ENCODE peak calls at places on chromosomes 3 and 15, in eight cellular contexts. H is thoracic aorta, P is HCT116, L is fibroblast of the aortic adventitia, M is A673, N is endodermal cell, A is right cardiac atrium, Z is neural progenitor cell. J is an unnamed sample.

GRCh38 chr15:98063311-98063710 is 102.8 kb downstream of the ARRDC4 start:
- DNase-seq in P (no peak), L (peak; percentile 34), N (no peak), M (no peak), Z (no peak), A (no peak), H (no peak), J (no peak)

GRCh38 chr15:72342385-72342784 is 22.4 kb upstream of the CELF6 start:
- DNase-seq in Z (peak; percentile 66), L (no peak), M (peak; percentile 40), A (no peak), P (peak; percentile 7), N (peak; percentile 91), H (no peak), J (peak; percentile 22)

GRCh38 chr3:29922990-29923746 is 642.3 kb downstream of the RBMS3 start:
- DNase-seq in P (peak; percentile 68), M (no peak), H (no peak), L (peak; percentile 92), N (no peak), Z (no peak), A (peak; percentile 35), J (peak; percentile 7)

GRCh38 chr3:115685097-115685496 is 61.8 kb downstream of the GAP43 start:
- DNase-seq in A (no peak), N (no peak), M (no peak), H (no peak), L (no peak), Z (no peak), P (no peak), J (no peak)

GRCh38 chr3:112799946-112800345 is 46.7 kb downstream of the CD200R1L start:
- DNase-seq in H (no peak), M (no peak), A (no peak), Z (no peak), L (peak; percentile 16), P (no peak), N (no peak), J (no peak)

GRCh38 chr3:139129892-139130291 is 85.2 kb upstream of the PRR23C start:
- DNase-seq in M (no peak), H (no peak), N (no peak), Z (no peak), P (no peak), L (no peak), A (no peak), J (no peak)

GRCh38 chr3:127454968-127455367 is 135.6 kb downstream of the TPRA1 start:
- DNase-seq in L (no peak), Z (no peak), A (no peak), M (no peak), N (no peak), H (no peak), P (no peak), J (no peak)

GRCh38 chr15:70185251-70185711 is 87.6 kb upstream of the TLE3 start:
- DNase-seq in H (no peak), N (no peak), A (no peak), P (no peak), M (peak; percentile 46), Z (no peak), L (no peak), J (no peak)

GRCh38 chr15:77484994-77485393 is 64.3 kb downstream of the HMG20A start:
- DNase-seq in P (no peak), Z (no peak), N (no peak), H (no peak), A (no peak), M (no peak), L (no peak), J (no peak)

GRCh38 chr15:99492716-99493115 is 73.1 kb upstream of the MEF2A start:
- DNase-seq in H (no peak), P (no peak), N (no peak), L (no peak), A (no peak), Z (no peak), M (no peak), J (no peak)

GRCh38 chr15:40418126-40418525 is 12.5 kb downstream of the IVD start:
- DNase-seq in N (no peak), A (no peak), P (no peak), L (no peak), Z (no peak), M (no peak), H (no peak), J (no peak)

GRCh38 chr15:77860101-77860691 is 217.3 kb downstream of the TBC1D2B start:
- DNase-seq in Z (no peak), A (no peak), P (no peak), L (no peak), M (no peak), N (peak; percentile 41), H (no peak), J (no peak)

GRCh38 chr3:97125902-97126499 is 311.6 kb downstream of the EPHA6 start:
- DNase-seq in Z (peak; percentile 3), A (no peak), P (no peak), L (no peak), M (no peak), H (no peak), N (peak; percentile 56), J (no peak)

GRCh38 chr3:48467110-48467454 is 20.5 kb downstream of the ATRIP start:
- DNase-seq in A (no peak), Z (no peak), P (no peak), H (no peak), N (peak; percentile 43), L (no peak), M (no peak), J (no peak)

DNA sequence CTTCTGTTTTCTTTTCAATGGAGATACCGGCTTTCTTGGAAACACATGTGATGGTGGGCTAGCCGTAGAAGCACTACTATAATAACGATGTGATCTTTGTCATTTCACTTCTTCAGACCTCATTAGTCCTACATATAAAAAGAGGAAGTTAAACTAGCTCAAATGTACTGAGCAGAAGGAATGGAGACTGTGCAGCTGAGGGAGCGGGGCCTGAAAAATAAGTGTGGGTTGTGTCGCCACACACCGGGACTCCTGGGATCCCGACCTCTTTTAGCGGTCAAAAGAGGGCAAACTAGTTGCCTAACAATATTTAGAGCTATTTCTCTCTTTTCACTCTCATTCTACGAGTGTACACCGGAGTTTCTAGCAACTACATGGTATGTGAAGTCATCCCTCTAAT is 990 bp upstream of the RNF7 start:
- DNase-seq in A (no peak), L (no peak), N (no peak), H (no peak), M (no peak), P (no peak), Z (no peak), J (peak; percentile 10)
- H3K4me3 ChIP-seq in A (no peak overlapping the region), L (no peak overlapping the region), N (no peak overlapping the region), H (no peak overlapping the region), M (no peak overlapping the region), P (no peak overlapping the region), Z (no peak overlapping the region), J (no peak overlapping the region)

GRCh38 chr3:159929894-159930235 is 58.8 kb upstream of the IL12A start:
- DNase-seq in H (no peak), L (no peak), A (no peak), P (no peak), M (no peak), N (no peak), Z (no peak), J (no peak)

GRCh38 chr3:159928071-159928491 is 60.6 kb upstream of the IL12A start:
- DNase-seq in P (no peak), L (no peak), H (no peak), Z (no peak), N (no peak), M (no peak), A (no peak), J (no peak)

GRCh38 chr3:159926573-159926972 is 62.1 kb upstream of the IL12A start:
- DNase-seq in M (no peak), H (no peak), P (no peak), N (no peak), Z (no peak), L (no peak), A (no peak), J (no peak)

GRCh38 chr3:159928692-159929091 is 59.9 kb upstream of the IL12A start:
- DNase-seq in Z (no peak), L (peak; percentile 94), M (no peak), N (no peak), P (no peak), H (no peak), A (no peak), J (no peak)

DNA sequence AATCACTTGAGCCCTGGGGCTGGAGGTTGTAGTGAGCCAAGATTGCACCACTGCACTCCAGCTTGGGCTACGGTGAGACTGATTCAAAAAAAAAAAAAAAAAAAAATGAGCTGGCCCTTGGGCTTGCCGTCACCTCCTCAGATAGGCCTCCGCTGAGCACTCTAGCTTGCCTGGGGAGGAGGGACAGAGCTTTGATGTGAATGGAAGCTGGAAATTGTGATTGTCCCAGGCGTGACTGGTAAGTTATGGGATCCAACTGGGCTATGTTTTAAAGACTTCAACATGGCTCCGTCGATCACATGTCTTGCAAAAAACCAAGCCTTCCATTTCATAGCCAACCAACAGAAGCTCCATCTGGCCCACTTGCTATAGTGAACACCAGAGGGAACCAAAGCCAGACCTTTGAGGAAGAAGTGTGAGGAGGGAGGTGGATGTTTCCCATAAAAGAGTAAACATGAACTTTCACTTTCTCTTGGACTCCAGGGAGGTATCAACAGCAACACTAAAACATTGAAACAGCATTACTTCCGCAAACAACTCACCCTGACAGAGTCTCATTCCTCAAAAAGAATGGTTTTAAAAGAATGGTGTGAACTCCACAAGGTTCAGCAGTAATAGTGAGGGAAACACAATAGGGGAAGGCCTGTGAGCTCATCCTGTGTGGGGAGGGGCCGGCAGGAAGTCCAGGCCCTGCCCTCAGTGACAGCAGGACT is 59.3 kb upstream of the IL12A start:
- DNase-seq in L (peak; percentile 72), N (no peak), P (no peak), Z (no peak), M (peak; percentile 12), A (peak; percentile 67), H (no peak), J (peak; percentile 15)
- H3K4me3 ChIP-seq in L (no peak overlapping the region), N (no peak overlapping the region), P (no peak overlapping the region), Z (no peak overlapping the region), M (no peak overlapping the region), A (no peak overlapping the region), H (no peak overlapping the region), J (no peak overlapping the region)

GRCh38 chr3:123376451-123377172 is 72.3 kb downstream of the ADCY5 start:
- DNase-seq in N (peak; percentile 15), Z (no peak), A (no peak), M (no peak), L (no peak), H (no peak), P (no peak), J (no peak)
- H3K4me3 ChIP-seq in N (no peak overlapping the region), Z (no peak overlapping the region), A (no peak overlapping the region), M (no peak overlapping the region), L (no peak overlapping the region), H (no peak overlapping the region), P (no peak overlapping the region), J (no peak overlapping the region)

DNA sequence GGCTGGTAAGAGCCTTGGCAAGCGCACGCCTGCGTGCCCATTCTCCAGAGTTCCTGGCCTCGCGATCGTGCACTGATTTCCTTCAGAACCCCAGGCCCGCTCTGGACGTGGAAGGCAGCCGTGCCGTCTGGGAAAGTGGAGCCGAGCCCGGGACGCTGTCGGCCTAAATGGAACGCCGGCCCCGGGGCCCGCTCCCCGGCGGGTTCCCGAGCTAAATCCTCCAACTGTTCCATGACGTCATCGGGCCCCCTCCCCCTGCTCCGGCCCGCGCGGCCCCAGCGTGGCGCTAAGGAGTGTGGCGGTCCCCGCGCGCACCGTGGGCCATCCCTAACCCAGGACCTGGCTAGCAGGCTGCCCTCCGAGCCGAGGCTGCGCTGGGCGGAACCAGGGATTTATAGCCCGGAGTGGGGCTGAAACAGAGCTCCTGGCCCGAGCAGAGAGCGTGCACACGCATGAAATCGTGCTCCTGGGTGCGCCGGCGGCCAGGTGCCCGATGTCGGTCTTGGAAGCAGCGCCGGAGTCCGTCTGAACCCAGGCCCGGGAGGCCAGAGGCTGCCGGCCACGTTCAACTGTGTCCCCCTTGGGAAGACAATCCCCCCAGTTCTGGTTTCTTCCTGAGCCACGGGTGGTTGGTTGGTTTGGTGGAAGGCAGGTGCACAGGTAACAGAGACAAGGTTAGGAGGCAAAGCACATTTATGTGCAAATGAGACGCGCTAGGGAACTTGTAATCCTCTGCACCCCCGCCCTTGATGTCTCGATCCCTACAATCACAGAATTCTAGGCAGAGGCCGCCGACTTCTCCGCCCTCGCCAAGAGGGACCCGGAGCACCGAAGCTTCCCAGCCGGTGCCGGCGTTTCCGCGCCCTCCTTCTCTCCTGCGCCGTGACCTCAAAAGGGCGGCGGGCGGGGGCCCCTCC is 84.9 kb upstream of the ETV5 start:
- DNase-seq in Z (peak; percentile 82), M (no peak), A (peak; percentile 66), L (no peak), H (no peak), P (no peak), N (peak; percentile 89), J (no peak)
- H3K4me3 ChIP-seq in Z (peak overlapping the region; percentile 55), M (no peak overlapping the region), A (peak overlapping the region; percentile 27), L (no peak overlapping the region), H (peak overlapping the region; percentile 57), P (no peak overlapping the region), N (peak overlapping the region; percentile 75), J (no peak overlapping the region)

J was measured in transverse colon.